ENCODE peak calls at places on chromosomes 4 and X, in five cellular contexts. G is HEK293T, Q is WTC11, H is H1, C is K562. A is an unnamed sample.

GRCh38 chr4:136009258-136009832 is 1522.9 kb downstream of the PCDH18 start:
- DNase-seq in G (no peak), Q (no peak), C (no peak), H (no peak), A (no peak)

GRCh38 chr4:169342906-169343560 is 72.3 kb upstream of the SH3RF1 start:
- DNase-seq in C (no peak), G (no peak), Q (no peak), H (no peak), A (no peak)

GRCh38 chr4:88963817-88964216 is 93.2 kb downstream of the FAM13A start:
- DNase-seq in Q (no peak), C (no peak), H (no peak), G (no peak), A (no peak)

GRCh38 chrX:8730812-8731578 is 942 bp downstream of the ANOS1 start:
- DNase-seq in G (no peak), C (no peak), Q (peak; percentile 15), H (no peak), A (no peak)

GRCh38 chr4:186227221-186227620 is at the start of gene KLKB1:
- DNase-seq in G (peak; percentile 9), C (no peak), H (no peak), Q (no peak), A (peak; percentile 64)

GRCh38 chrX:13180807-13181206 is 136.4 kb upstream of the FAM9C start:
- DNase-seq in G (no peak), H (no peak), C (no peak), Q (no peak), A (no peak)

GRCh38 chr4:151940290-151940689 is 179.5 kb upstream of the GATB start:
- DNase-seq in C (no peak), Q (no peak), G (no peak), H (no peak), A (no peak)

GRCh38 chrX:47483310-47484268 is 567 bp upstream of the ZNF41 start:
- DNase-seq in G (no peak), H (no peak), C (peak; percentile 18), Q (peak; percentile 14), A (peak; percentile 45)

GRCh38 chr4:155674669-155675071 is 8.0 kb downstream of the GUCY1A1 start:
- DNase-seq in G (no peak), H (no peak), Q (no peak), C (no peak), A (no peak)

GRCh38 chr4:113781439-113782040 is 20.0 kb upstream of the CAMK2D start:
- DNase-seq in Q (no peak), H (no peak), C (no peak), G (peak; percentile 9), A (no peak)

GRCh38 chr4:177283167-177283566 is 26.5 kb upstream of the NEIL3 start:
- DNase-seq in C (no peak), G (no peak), H (no peak), Q (no peak), A (no peak)

GRCh38 chrX:32745323-32745722 is 466.0 kb downstream of the DMD start:
- DNase-seq in C (no peak), H (no peak), Q (no peak), G (no peak), A (no peak)

GRCh38 chr4:146435962-146436361 is 85.8 kb downstream of the SLC10A7 start:
- DNase-seq in H (no peak), C (no peak), G (no peak), Q (no peak), A (no peak)

GRCh38 chr4:140705625-140706275 is 50.4 kb downstream of the TBC1D9 start:
- DNase-seq in C (no peak), H (no peak), G (no peak), Q (no peak), A (no peak)

GRCh38 chr4:23163649-23164436 is 471.1 kb downstream of the GBA3 start:
- DNase-seq in Q (no peak), G (no peak), H (no peak), C (no peak), A (no peak)

GRCh38 chr4:180827193-180827592 is 1416.0 kb upstream of the TENM3 start:
- DNase-seq in H (no peak), Q (no peak), G (no peak), C (no peak), A (peak; percentile 5)

GRCh38 chr4:177393236-177393635 is 49.0 kb downstream of the AGA start:
- DNase-seq in Q (no peak), C (no peak), H (no peak), G (no peak), A (no peak)

GRCh38 chrX:103211012-103211715 is 3.7 kb upstream of the BEX4 start:
- DNase-seq in G (peak; percentile 63), H (no peak), Q (peak; percentile 22), C (peak; percentile 39), A (peak; percentile 25)

GRCh38 chr4:84878090-84878489 is 88.4 kb downstream of the WDFY3 start:
- DNase-seq in G (no peak), Q (no peak), C (no peak), H (no peak), A (no peak)

GRCh38 chr4:102478186-102478585 is 23.0 kb upstream of the NFKB1 start:
- DNase-seq in Q (peak; percentile 51), G (no peak), C (peak; percentile 22), H (no peak), A (peak; percentile 52)

GRCh38 chr4:181846934-181847333 is 396.3 kb upstream of the TENM3 start:
- DNase-seq in C (no peak), Q (no peak), G (no peak), H (no peak), A (no peak)

GRCh38 chrX:1207496-1208025 is 4.9 kb downstream of the CRLF2 start:
- DNase-seq in G (no peak), C (no peak), H (no peak), Q (no peak), A (no peak)

GRCh38 chrX:1202251-1202650 is 10.2 kb downstream of the CRLF2 start:
- DNase-seq in C (no peak), H (no peak), Q (no peak), G (no peak), A (no peak)

GRCh38 chrX:1210844-1211243 is 1.6 kb downstream of the CRLF2 start:
- DNase-seq in G (no peak), C (no peak), Q (no peak), H (no peak), A (no peak)

DNA sequence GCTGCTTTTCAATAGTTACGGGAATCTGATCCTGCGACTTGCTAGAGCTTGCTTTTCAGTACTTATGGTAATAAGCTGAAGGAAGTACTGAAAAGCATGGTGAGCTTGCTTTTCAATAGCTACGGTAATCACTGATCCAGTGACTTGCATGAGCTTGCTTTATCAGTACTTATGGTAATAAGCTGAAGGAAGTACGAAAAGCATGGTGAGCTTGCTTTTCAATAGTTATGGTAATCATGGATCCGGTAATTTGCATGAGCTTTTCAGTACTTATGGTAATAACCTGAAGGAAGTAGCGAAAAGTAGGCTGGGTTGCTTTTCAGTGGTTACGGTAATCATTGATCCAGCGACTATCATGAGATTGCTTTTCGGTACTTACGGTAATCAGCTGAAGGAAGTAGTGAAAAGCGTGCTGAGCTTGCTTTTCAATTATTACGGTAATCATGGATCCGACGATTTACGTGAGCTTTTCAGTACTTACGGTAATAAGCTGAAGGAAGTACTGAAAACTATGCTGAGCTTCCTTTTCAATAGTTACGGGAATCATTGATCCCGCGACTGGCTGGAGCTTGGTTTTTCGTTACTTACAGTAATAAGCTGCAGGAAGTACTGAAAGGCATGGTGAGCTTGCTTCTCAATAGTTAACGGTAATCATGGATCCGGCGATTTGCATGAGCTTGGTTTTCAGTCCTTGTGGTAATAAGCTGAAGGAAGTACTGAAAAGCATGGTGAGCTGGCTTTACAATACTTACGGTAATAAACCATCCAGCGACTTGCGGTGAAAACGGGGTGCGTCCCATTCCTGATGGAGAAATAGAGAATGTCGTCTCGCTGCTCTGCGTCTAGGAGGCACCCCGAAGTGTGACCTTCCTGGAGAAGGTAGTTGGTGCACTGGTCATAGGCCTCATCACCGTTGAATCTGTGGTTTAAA is 6.5 kb downstream of the CRLF2 start:
- DNase-seq in C (no peak), H (peak; percentile 65), G (peak; percentile 54), Q (no peak), A (no peak)
- TF ChIP-seq SP1 in C (no peak), H (peak; percentile 96), G (no peak), Q (no peak), A (no peak)

GRCh38 chrX:2484721-2485459 is 15.9 kb downstream of the DHRSX start:
- DNase-seq in H (no peak), G (no peak), C (no peak), Q (peak; percentile 40), A (no peak)
- TF ChIP-seq SP1 in H (no peak), G (no peak), C (no peak), Q (no peak), A (no peak)

DNA sequence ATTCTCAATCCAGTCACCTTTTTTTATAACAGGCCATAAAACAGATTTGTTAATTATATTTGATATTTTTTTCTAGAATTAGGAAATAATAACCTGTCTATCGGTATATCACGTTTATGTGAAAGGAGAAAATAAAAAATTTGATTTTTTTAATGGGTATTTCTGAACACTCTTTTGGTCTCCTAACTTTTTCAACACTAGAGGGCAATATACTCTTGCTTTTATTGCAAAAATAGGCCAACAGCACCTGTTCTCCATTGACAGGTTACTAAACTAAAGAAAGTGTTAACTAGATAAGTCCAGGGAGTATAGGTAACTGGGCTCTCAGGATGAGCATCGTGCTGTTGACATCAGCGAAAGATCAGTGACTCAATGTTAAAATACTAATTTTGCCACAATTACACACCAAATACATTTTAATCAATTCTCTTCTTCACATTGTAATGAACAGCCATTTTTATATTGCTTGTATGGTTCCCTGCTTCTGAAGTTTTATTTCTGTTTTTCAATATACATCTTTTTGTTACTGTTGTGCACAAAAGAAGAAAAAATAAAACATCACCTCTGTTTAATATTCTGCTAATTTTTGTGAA is 22.8 kb downstream of the NDST4 start:
- DNase-seq in C (peak; percentile 5), H (no peak), Q (no peak), G (peak; percentile 8), A (peak; percentile 24)
- TF ChIP-seq SP1 in C (no peak), H (no peak), Q (no peak), G (no peak), A (no peak)

GRCh38 chr4:165207431-165208321 is at the start of gene KLHL2:
- DNase-seq in H (no peak), C (peak; percentile 86), G (peak; percentile 79), Q (peak; percentile 72), A (peak; percentile 49)

GRCh38 chr4:165208322-165208652 is 926 bp downstream of the KLHL2 start:
- DNase-seq in G (no peak), H (no peak), Q (no peak), C (no peak), A (no peak)

GRCh38 chr4:165210566-165210965 is 3.2 kb downstream of the KLHL2 start:
- DNase-seq in Q (no peak), H (no peak), G (no peak), C (no peak), A (no peak)

GRCh38 chr4:165209796-165210195 is 2.4 kb downstream of the KLHL2 start:
- DNase-seq in G (no peak), C (no peak), H (no peak), Q (no peak), A (no peak)

GRCh38 chr4:165208741-165209388 is 1.5 kb downstream of the KLHL2 start:
- DNase-seq in Q (no peak), H (no peak), C (peak; percentile 15), G (no peak), A (no peak)
- TF ChIP-seq SP1 in Q (no peak), H (no peak), C (no peak), G (no peak), A (no peak)